ENCODE peak calls at places on chromosomes 7 and 10, in nine cellular contexts. One of them, this sample, is unnamed.

GRCh38 chr10:110679633-110680472 is 35.7 kb downstream of the RBM20 start:
- DNase-seq in right lobe of liver: no peak
- DNase-seq in activated CD4-positive, alpha-beta T cell treated with anti-CD3 and anti-CD28 coated beads, Interleukin-2, amount 50 U/mL, for 24 hours: no peak
- DNase-seq in activated T-cell treated with anti-CD3 and anti-CD28 coated beads for 1 hour: no peak
- DNase-seq in Kasumi-1: no peak
- DNase-seq in GM04504: no peak
- DNase-seq in WTC11: no peak
- DNase-seq in nephron progenitor cell: no peak
- DNase-seq in HS-5: no peak
- DNase-seq in this sample: no peak

GRCh38 chr7:27148031-27148775 is 629 bp upstream of the HOXA6 start:
- DNase-seq in WTC11: no peak
- DNase-seq in HS-5: no peak
- DNase-seq in activated CD4-positive, alpha-beta T cell treated with anti-CD3 and anti-CD28 coated beads, Interleukin-2, amount 50 U/mL, for 24 hours: no peak
- DNase-seq in nephron progenitor cell: peak
- DNase-seq in Kasumi-1: no peak
- DNase-seq in GM04504: no peak
- DNase-seq in right lobe of liver: no peak
- DNase-seq in activated T-cell treated with anti-CD3 and anti-CD28 coated beads for 1 hour: no peak
- DNase-seq in this sample: no peak

GRCh38 chr7:5678295-5679046 is 103.0 kb downstream of the RNF216 start:
- DNase-seq in nephron progenitor cell: no peak
- DNase-seq in right lobe of liver: no peak
- DNase-seq in Kasumi-1: peak
- DNase-seq in activated CD4-positive, alpha-beta T cell treated with anti-CD3 and anti-CD28 coated beads, Interleukin-2, amount 50 U/mL, for 24 hours: no peak
- DNase-seq in WTC11: no peak
- DNase-seq in HS-5: no peak
- DNase-seq in GM04504: no peak
- DNase-seq in activated T-cell treated with anti-CD3 and anti-CD28 coated beads for 1 hour: no peak
- DNase-seq in this sample: no peak

GRCh38 chr10:21926949-21927348 is 76.6 kb downstream of the DNAJC1 start:
- DNase-seq in nephron progenitor cell: no peak
- DNase-seq in Kasumi-1: no peak
- DNase-seq in right lobe of liver: no peak
- DNase-seq in HS-5: peak
- DNase-seq in GM04504: peak
- DNase-seq in WTC11: no peak
- DNase-seq in activated T-cell treated with anti-CD3 and anti-CD28 coated beads for 1 hour: no peak
- DNase-seq in activated CD4-positive, alpha-beta T cell treated with anti-CD3 and anti-CD28 coated beads, Interleukin-2, amount 50 U/mL, for 24 hours: no peak
- DNase-seq in this sample: peak

GRCh38 chr10:86888585-86889381 is 68.6 kb downstream of the MMRN2 start:
- DNase-seq in right lobe of liver: no peak
- DNase-seq in nephron progenitor cell: no peak
- DNase-seq in WTC11: no peak
- DNase-seq in Kasumi-1: peak
- DNase-seq in HS-5: peak
- DNase-seq in activated T-cell treated with anti-CD3 and anti-CD28 coated beads for 1 hour: no peak
- DNase-seq in activated CD4-positive, alpha-beta T cell treated with anti-CD3 and anti-CD28 coated beads, Interleukin-2, amount 50 U/mL, for 24 hours: no peak
- DNase-seq in GM04504: peak
- DNase-seq in this sample: peak

GRCh38 chr7:135774284-135774683 is 25.7 kb upstream of the FAM180A start:
- DNase-seq in nephron progenitor cell: no peak
- DNase-seq in HS-5: peak
- DNase-seq in WTC11: no peak
- DNase-seq in activated CD4-positive, alpha-beta T cell treated with anti-CD3 and anti-CD28 coated beads, Interleukin-2, amount 50 U/mL, for 24 hours: no peak
- DNase-seq in GM04504: peak
- DNase-seq in right lobe of liver: no peak
- DNase-seq in Kasumi-1: no peak
- DNase-seq in activated T-cell treated with anti-CD3 and anti-CD28 coated beads for 1 hour: no peak
- DNase-seq in this sample: peak

GRCh38 chr7:99499356-99499712 is 747 bp downstream of the ZNF394 start:
- DNase-seq in WTC11: no peak
- DNase-seq in Kasumi-1: peak
- DNase-seq in HS-5: no peak
- DNase-seq in right lobe of liver: no peak
- DNase-seq in activated T-cell treated with anti-CD3 and anti-CD28 coated beads for 1 hour: no peak
- DNase-seq in nephron progenitor cell: no peak
- DNase-seq in GM04504: no peak
- DNase-seq in activated CD4-positive, alpha-beta T cell treated with anti-CD3 and anti-CD28 coated beads, Interleukin-2, amount 50 U/mL, for 24 hours: no peak
- DNase-seq in this sample: no peak

GRCh38 chr7:18647602-18648001 is 152.1 kb downstream of the HDAC9 start:
- DNase-seq in HS-5: no peak
- DNase-seq in WTC11: no peak
- DNase-seq in GM04504: no peak
- DNase-seq in right lobe of liver: no peak
- DNase-seq in nephron progenitor cell: no peak
- DNase-seq in Kasumi-1: no peak
- DNase-seq in activated T-cell treated with anti-CD3 and anti-CD28 coated beads for 1 hour: no peak
- DNase-seq in activated CD4-positive, alpha-beta T cell treated with anti-CD3 and anti-CD28 coated beads, Interleukin-2, amount 50 U/mL, for 24 hours: no peak
- DNase-seq in this sample: no peak

GRCh38 chr7:124800386-124800785 is 34.8 kb upstream of the GPR37 start:
- DNase-seq in Kasumi-1: no peak
- DNase-seq in right lobe of liver: no peak
- DNase-seq in WTC11: no peak
- DNase-seq in HS-5: no peak
- DNase-seq in GM04504: no peak
- DNase-seq in activated CD4-positive, alpha-beta T cell treated with anti-CD3 and anti-CD28 coated beads, Interleukin-2, amount 50 U/mL, for 24 hours: no peak
- DNase-seq in nephron progenitor cell: no peak
- DNase-seq in activated T-cell treated with anti-CD3 and anti-CD28 coated beads for 1 hour: no peak
- DNase-seq in this sample: no peak

GRCh38 chr10:74548676-74549075 is 277.7 kb upstream of the KAT6B start:
- DNase-seq in GM04504: no peak
- DNase-seq in activated T-cell treated with anti-CD3 and anti-CD28 coated beads for 1 hour: no peak
- DNase-seq in WTC11: no peak
- DNase-seq in right lobe of liver: no peak
- DNase-seq in HS-5: no peak
- DNase-seq in Kasumi-1: no peak
- DNase-seq in nephron progenitor cell: no peak
- DNase-seq in activated CD4-positive, alpha-beta T cell treated with anti-CD3 and anti-CD28 coated beads, Interleukin-2, amount 50 U/mL, for 24 hours: no peak
- DNase-seq in this sample: no peak

GRCh38 chr7:97145068-97145467 is 27.6 kb downstream of the SDHAF3 start:
- DNase-seq in activated CD4-positive, alpha-beta T cell treated with anti-CD3 and anti-CD28 coated beads, Interleukin-2, amount 50 U/mL, for 24 hours: no peak
- DNase-seq in right lobe of liver: no peak
- DNase-seq in HS-5: no peak
- DNase-seq in activated T-cell treated with anti-CD3 and anti-CD28 coated beads for 1 hour: no peak
- DNase-seq in GM04504: peak
- DNase-seq in nephron progenitor cell: no peak
- DNase-seq in Kasumi-1: peak
- DNase-seq in WTC11: no peak
- DNase-seq in this sample: peak

GRCh38 chr7:644381-645305 is 81.9 kb upstream of the DNAAF5 start:
- DNase-seq in WTC11: no peak
- DNase-seq in activated CD4-positive, alpha-beta T cell treated with anti-CD3 and anti-CD28 coated beads, Interleukin-2, amount 50 U/mL, for 24 hours: no peak
- DNase-seq in activated T-cell treated with anti-CD3 and anti-CD28 coated beads for 1 hour: no peak
- DNase-seq in HS-5: no peak
- DNase-seq in Kasumi-1: no peak
- DNase-seq in nephron progenitor cell: no peak
- DNase-seq in GM04504: no peak
- DNase-seq in right lobe of liver: no peak
- DNase-seq in this sample: no peak

GRCh38 chr7:118826237-118826636 is 601.7 kb downstream of the ANKRD7 start:
- DNase-seq in activated T-cell treated with anti-CD3 and anti-CD28 coated beads for 1 hour: no peak
- DNase-seq in WTC11: no peak
- DNase-seq in right lobe of liver: no peak
- DNase-seq in nephron progenitor cell: no peak
- DNase-seq in GM04504: no peak
- DNase-seq in HS-5: no peak
- DNase-seq in Kasumi-1: no peak
- DNase-seq in activated CD4-positive, alpha-beta T cell treated with anti-CD3 and anti-CD28 coated beads, Interleukin-2, amount 50 U/mL, for 24 hours: no peak
- DNase-seq in this sample: no peak

GRCh38 chr10:119190353-119190752 is 11.7 kb upstream of the PRDX3 start:
- DNase-seq in HS-5: peak
- DNase-seq in activated T-cell treated with anti-CD3 and anti-CD28 coated beads for 1 hour: no peak
- DNase-seq in WTC11: no peak
- DNase-seq in GM04504: peak
- DNase-seq in nephron progenitor cell: no peak
- DNase-seq in right lobe of liver: no peak
- DNase-seq in activated CD4-positive, alpha-beta T cell treated with anti-CD3 and anti-CD28 coated beads, Interleukin-2, amount 50 U/mL, for 24 hours: no peak
- DNase-seq in Kasumi-1: no peak
- DNase-seq in this sample: peak

GRCh38 chr7:80804581-80804980 is 114.3 kb downstream of the SEMA3C start:
- DNase-seq in GM04504: no peak
- DNase-seq in HS-5: no peak
- DNase-seq in WTC11: no peak
- DNase-seq in nephron progenitor cell: no peak
- DNase-seq in activated CD4-positive, alpha-beta T cell treated with anti-CD3 and anti-CD28 coated beads, Interleukin-2, amount 50 U/mL, for 24 hours: no peak
- DNase-seq in Kasumi-1: no peak
- DNase-seq in right lobe of liver: no peak
- DNase-seq in activated T-cell treated with anti-CD3 and anti-CD28 coated beads for 1 hour: no peak
- DNase-seq in this sample: no peak